ENCODE peak calls at places on chromosomes 4 and X, in seven cellular contexts. Z is suprapubic skin, I is breast epithelium, R is sigmoid colon, W is body of pancreas, H is Peyer's patch, D is stomach. P is an unnamed sample.

GRCh38 chr4:56799291-56799823 is 22.1 kb downstream of the SPINK2 start:
- DNase-seq in Z (no peak), I (no peak), R (no peak), W (no peak), H (no peak), D (no peak), P (no peak)

GRCh38 chr4:108398326-108398725 is 222.1 kb upstream of the RPL34 start:
- DNase-seq in Z (no peak), I (no peak), R (no peak), W (no peak), H (no peak), D (no peak), P (no peak)

GRCh38 chr4:1870328-1870577 is 940 bp upstream of the NSD2 start:
- DNase-seq in Z (peak), I (peak), R (peak), W (peak), H (peak), D (peak), P (peak)

GRCh38 chr4:98673978-98674377 is 15.6 kb upstream of the TSPAN5 start:
- DNase-seq in Z (no peak), I (no peak), R (no peak), W (no peak), H (no peak), D (no peak), P (no peak)

GRCh38 chr4:8119877-8120276 is 38.7 kb downstream of the ABLIM2 start:
- DNase-seq in Z (no peak), I (no peak), R (no peak), W (no peak), H (no peak), D (no peak), P (no peak)

GRCh38 chr4:92303621-92304027 is at the start of gene GRID2:
- DNase-seq in Z (no peak), I (no peak), R (no peak), W (no peak), H (no peak), D (no peak), P (no peak)

GRCh38 chr4:79598801-79599200 is 190.8 kb upstream of the GK2 start:
- DNase-seq in Z (no peak), I (no peak), R (peak), W (no peak), H (no peak), D (no peak), P (no peak)

GRCh38 chrX:46860536-46860935 is 23.7 kb downstream of the RP2 start:
- DNase-seq in Z (no peak), I (no peak), R (no peak), W (no peak), H (no peak), D (no peak), P (no peak)

GRCh38 chr4:1243451-1244080 is 5.4 kb downstream of the CTBP1 start:
- DNase-seq in Z (peak), I (peak), R (peak), W (no peak), H (peak), D (no peak), P (no peak)

GRCh38 chr4:6268650-6269399 is 825 bp upstream of the WFS1 start:
- DNase-seq in Z (no peak), I (no peak), R (no peak), W (no peak), H (no peak), D (no peak), P (no peak)

GRCh38 chr4:6269400-6269650 is 325 bp upstream of the WFS1 start:
- DNase-seq in Z (no peak), I (no peak), R (no peak), W (no peak), H (no peak), D (no peak), P (no peak)

GRCh38 chr4:6271206-6271605 is 1.6 kb downstream of the WFS1 start:
- DNase-seq in Z (no peak), I (no peak), R (no peak), W (no peak), H (no peak), D (no peak), P (no peak)

GRCh38 chr4:6270691-6271121 is 1.1 kb downstream of the WFS1 start:
- DNase-seq in Z (no peak), I (no peak), R (no peak), W (peak), H (no peak), D (no peak), P (peak)

GRCh38 chr4:6269651-6270511 is at the start of gene WFS1:
- DNase-seq in Z (peak), I (peak), R (peak), W (peak), H (peak), D (peak), P (peak)
- TF ChIP-seq POLR2A in Z (no peak), I (peak), R (peak), W (peak), H (peak), D (peak), P (peak)

DNA sequence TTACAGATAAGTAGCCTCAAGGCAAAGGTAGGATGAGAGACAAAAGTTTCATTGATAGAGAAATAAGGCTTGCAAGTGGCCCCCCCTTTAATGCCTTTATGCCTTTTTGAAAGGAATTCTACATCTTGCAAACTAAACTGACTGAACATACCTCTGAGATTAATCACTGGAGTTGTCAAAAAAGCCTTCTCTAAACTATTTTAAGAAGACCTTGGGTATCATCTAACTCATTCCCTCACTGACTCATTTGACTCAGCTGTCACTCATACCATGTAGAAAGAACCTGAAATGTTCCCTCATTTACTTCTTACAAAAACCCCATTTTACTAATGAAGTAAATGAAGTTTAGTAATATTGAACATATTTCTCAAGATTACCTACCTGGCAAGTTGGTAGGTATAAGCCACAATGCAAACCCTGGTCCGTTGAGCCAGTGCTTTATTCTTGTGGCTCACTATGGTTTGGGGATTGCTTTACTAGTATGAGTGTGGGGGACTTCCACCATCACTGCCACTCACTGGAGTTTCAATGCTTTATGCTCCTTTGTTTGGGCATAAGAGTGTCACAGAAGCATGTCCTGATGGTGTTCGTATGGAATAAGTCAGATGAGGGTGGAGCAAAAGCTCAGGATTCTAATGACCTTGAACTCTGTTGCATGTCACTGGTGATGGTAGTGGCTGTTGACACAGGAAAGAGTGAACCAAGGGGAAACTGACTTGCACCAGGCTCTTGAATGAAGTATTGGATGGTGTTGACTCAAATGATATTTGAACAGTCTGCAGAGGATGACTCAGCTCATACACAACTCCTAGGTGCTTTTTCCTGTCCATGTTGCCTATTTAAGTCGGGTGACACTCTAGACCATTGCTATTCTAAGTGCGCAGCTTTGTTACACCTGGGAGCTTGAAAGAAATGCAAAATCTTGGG is 305.5 kb upstream of the EMCN start:
- DNase-seq in Z (no peak), I (no peak), R (no peak), W (no peak), H (no peak), D (no peak), P (no peak)
- TF ChIP-seq POLR2A in Z (no peak), I (no peak), R (no peak), W (no peak), H (no peak), D (no peak), P (no peak)

GRCh38 chrX:109732780-109733657 is at the start of gene ACSL4:
- DNase-seq in Z (peak), I (peak), R (peak), W (peak), H (peak), D (peak), P (peak)
- TF ChIP-seq POLR2A in Z (peak), I (peak), R (peak), W (peak), H (no peak), D (no peak), P (peak)

GRCh38 chr4:24094726-24095125 is 204.9 kb upstream of the PPARGC1A start:
- DNase-seq in Z (no peak), I (no peak), R (no peak), W (no peak), H (no peak), D (no peak), P (no peak)

GRCh38 chr4:24096603-24097002 is 206.8 kb upstream of the PPARGC1A start:
- DNase-seq in Z (no peak), I (no peak), R (no peak), W (no peak), H (no peak), D (no peak), P (no peak)

GRCh38 chr4:24089831-24090531 is 200.1 kb upstream of the PPARGC1A start:
- DNase-seq in Z (no peak), I (no peak), R (no peak), W (no peak), H (no peak), D (no peak), P (no peak)

GRCh38 chr4:24091632-24092240 is 201.9 kb upstream of the PPARGC1A start:
- DNase-seq in Z (no peak), I (no peak), R (no peak), W (no peak), H (no peak), D (no peak), P (no peak)

DNA sequence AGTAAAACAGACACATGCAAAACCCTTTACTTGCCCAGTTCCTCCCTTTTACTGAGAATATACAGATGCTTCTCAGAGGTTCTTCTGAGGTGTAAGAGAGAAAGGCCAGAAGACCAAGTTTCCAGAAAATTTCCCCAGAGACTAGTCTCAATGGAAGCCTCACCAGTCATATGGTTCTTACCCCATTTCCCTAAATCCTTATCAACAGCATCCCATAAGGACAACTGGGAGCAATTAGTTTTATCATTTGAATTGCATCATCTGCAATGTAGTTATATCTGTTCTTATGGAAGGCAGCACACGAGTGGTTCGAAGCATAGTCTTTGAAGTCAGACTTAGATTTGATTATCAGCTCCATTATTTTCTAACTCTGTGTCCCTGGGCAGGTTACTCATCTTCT is 203.6 kb upstream of the PPARGC1A start:
- DNase-seq in Z (no peak), I (no peak), R (no peak), W (no peak), H (no peak), D (no peak), P (no peak)
- TF ChIP-seq POLR2A in Z (no peak), I (no peak), R (no peak), W (no peak), H (no peak), D (no peak), P (no peak)

GRCh38 chrX:68693481-68694410 is 46.3 kb downstream of the STARD8 start:
- DNase-seq in Z (peak), I (no peak), R (peak), W (peak), H (peak), D (peak), P (peak)
- TF ChIP-seq POLR2A in Z (no peak), I (no peak), R (no peak), W (peak), H (no peak), D (no peak), P (peak)

DNA sequence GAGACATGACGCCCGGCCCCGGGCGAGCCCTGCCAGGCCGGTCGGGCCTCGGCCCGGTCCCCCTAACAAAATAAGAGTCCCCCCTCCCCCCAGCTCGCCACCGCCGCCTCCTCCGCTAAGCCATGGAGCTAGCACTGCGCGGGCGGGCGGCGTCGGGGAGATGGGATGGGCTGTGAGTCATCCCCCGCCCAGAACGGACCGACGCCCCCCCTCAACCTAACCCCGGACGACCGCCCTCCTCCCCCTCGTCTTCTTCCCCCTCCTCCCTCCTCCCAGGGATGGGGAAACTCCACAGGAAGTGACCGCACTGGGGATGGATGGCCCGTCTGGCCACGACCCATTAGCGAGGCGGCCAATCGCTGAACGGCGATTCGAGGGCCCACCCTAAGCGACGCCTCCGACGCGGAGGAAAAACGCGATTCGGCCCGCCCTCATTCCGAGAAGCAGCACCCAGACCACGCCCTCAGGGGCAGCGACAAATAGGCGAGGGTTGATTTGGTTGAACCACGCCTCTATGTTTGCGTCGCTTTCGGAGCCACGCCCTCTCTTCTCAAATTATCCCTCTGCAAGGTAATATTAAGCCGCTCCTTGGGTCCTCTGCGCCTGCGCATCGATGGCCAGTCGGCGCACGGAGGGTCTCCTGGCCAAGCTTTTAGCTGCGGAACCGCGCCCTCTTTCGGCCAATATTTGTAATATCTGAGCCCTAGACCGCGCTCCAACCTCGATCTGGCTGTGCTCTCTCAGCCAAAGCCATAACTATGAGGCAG is at the start of gene TFE3:
- DNase-seq in Z (peak), I (peak), R (peak), W (peak), H (peak), D (peak), P (peak)
- TF ChIP-seq POLR2A in Z (peak), I (peak), R (peak), W (peak), H (peak), D (no peak), P (peak)

DNA sequence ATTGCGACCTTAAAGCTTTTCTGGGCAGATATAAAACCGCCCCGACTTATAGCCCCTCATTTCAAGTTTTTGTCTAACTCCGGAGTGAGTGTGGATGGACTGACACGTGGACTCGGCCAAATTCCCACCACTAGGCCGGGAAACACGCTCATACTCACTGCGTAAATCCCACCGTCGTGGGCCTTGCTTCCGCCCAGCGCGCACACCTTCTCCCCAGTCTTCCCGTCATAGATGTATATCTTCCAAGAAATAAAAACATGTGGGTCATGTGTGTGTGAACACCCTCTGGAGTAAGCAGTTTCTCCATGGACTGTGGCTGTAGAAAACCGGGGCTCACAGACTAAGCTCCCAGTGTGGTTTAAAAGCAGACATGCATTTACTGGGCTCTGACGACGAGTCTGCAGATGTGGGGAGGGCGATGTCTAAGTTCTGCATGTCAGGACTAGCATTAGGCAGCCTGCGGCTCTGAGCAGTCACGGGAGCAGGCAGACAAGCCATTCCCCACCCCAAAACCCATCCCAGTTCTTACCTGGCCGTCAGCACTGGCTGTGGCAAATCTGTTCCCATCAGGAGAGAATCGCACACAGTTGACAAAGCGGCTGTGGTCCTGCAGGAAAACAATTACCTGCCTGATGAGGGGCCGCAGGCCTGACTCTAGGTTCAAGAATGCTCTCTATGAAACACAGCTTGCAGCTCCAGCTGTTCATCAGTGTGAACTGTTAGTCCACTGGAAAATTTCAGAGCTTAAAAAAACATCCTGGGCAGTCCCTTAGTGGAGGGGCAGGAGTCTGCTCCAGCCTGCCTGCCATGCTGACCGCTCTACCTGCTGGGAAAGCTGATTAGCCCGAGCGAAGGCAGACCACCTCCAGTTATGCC is 28.2 kb downstream of the WDR1 start:
- DNase-seq in Z (no peak), I (no peak), R (no peak), W (no peak), H (no peak), D (no peak), P (no peak)
- TF ChIP-seq POLR2A in Z (no peak), I (no peak), R (no peak), W (no peak), H (no peak), D (no peak), P (no peak)

GRCh38 chr4:53576676-53577372 is 14.5 kb downstream of the LNX1 start:
- DNase-seq in Z (no peak), I (no peak), R (no peak), W (no peak), H (no peak), D (no peak), P (no peak)
- TF ChIP-seq POLR2A in Z (no peak), I (no peak), R (no peak), W (no peak), H (no peak), D (no peak), P (no peak)

GRCh38 chr4:17206829-17207773 is 304.8 kb downstream of the QDPR start:
- DNase-seq in Z (no peak), I (no peak), R (no peak), W (no peak), H (no peak), D (no peak), P (no peak)
- TF ChIP-seq POLR2A in Z (no peak), I (no peak), R (no peak), W (no peak), H (no peak), D (no peak), P (no peak)

GRCh38 chrX:9340619-9341304 is 124.1 kb upstream of the TBL1X start:
- DNase-seq in Z (no peak), I (no peak), R (peak), W (no peak), H (no peak), D (peak), P (no peak)

GRCh38 chrX:9336501-9336900 is 128.4 kb upstream of the TBL1X start:
- DNase-seq in Z (no peak), I (no peak), R (no peak), W (no peak), H (no peak), D (no peak), P (no peak)

GRCh38 chrX:9337056-9337455 is 127.8 kb upstream of the TBL1X start:
- DNase-seq in Z (no peak), I (no peak), R (peak), W (no peak), H (no peak), D (no peak), P (no peak)

GRCh38 chrX:9339603-9340569 is 125.0 kb upstream of the TBL1X start:
- DNase-seq in Z (no peak), I (no peak), R (peak), W (no peak), H (no peak), D (no peak), P (no peak)

GRCh38 chrX:9338986-9339385 is 125.9 kb upstream of the TBL1X start:
- DNase-seq in Z (no peak), I (no peak), R (no peak), W (no peak), H (no peak), D (no peak), P (no peak)
- TF ChIP-seq POLR2A in Z (no peak), I (no peak), R (no peak), W (no peak), H (no peak), D (no peak), P (no peak)

P was measured in H54.